ENCODE peak calls at places on chromosomes 5 and 9, in eight cellular contexts. W is spleen, Z is sigmoid colon, P is uterus, L is ascending aorta, V is heart right ventricle, E is neural progenitor cell, K is pancreas. A is an unnamed sample.

GRCh38 chr5:5017827-5018559 is 122.1 kb upstream of the ADAMTS16 start:
- DNase-seq in W (no peak), Z (no peak), P (no peak), L (no peak), V (no peak), E (no peak), K (no peak), A (no peak)

GRCh38 chr9:120742951-120743416 is 28.7 kb upstream of the MEGF9 start:
- DNase-seq in W (no peak), Z (no peak), P (no peak), L (no peak), V (no peak), E (peak; percentile 60), K (no peak), A (no peak)

GRCh38 chr5:56617998-56618397 is 197.4 kb upstream of the MAP3K1 start:
- DNase-seq in W (no peak), Z (no peak), P (no peak), L (no peak), V (no peak), E (no peak), K (no peak), A (no peak)

GRCh38 chr9:15642369-15642962 is 89.6 kb downstream of the CCDC171 start:
- DNase-seq in W (no peak), Z (no peak), P (no peak), L (no peak), V (no peak), E (peak; percentile 45), K (no peak), A (no peak)

GRCh38 chr5:72194846-72195245 is 87.6 kb downstream of the MAP1B start:
- DNase-seq in W (no peak), Z (no peak), P (no peak), L (no peak), V (no peak), E (no peak), K (no peak), A (no peak)

GRCh38 chr5:100562821-100563220 is 27.6 kb downstream of the FAM174A start:
- DNase-seq in W (no peak), Z (no peak), P (no peak), L (no peak), V (no peak), E (no peak), K (no peak), A (no peak)

GRCh38 chr9:77826621-77827020 is 178.5 kb upstream of the GNA14 start:
- DNase-seq in W (no peak), Z (no peak), P (no peak), L (no peak), V (no peak), E (no peak), K (no peak), A (no peak)

GRCh38 chr9:114424126-114424525 is 36.3 kb upstream of the AKNA start:
- DNase-seq in W (peak; percentile 45), Z (peak; percentile 45), P (no peak), L (no peak), V (no peak), E (no peak), K (no peak), A (no peak)

GRCh38 chr5:82336566-82337351 is 58.6 kb upstream of the RPS23 start:
- DNase-seq in W (no peak), Z (no peak), P (no peak), L (no peak), V (no peak), E (no peak), K (no peak), A (no peak)

GRCh38 chr9:2017459-2018161 is 2.5 kb downstream of the SMARCA2 start:
- DNase-seq in W (peak; percentile 98), Z (peak; percentile 88), P (peak; percentile 72), L (peak; percentile 91), V (peak; percentile 81), E (peak; percentile 65), K (peak; percentile 74), A (peak; percentile 80)

GRCh38 chr5:4941957-4942830 is 197.9 kb upstream of the ADAMTS16 start:
- DNase-seq in W (no peak), Z (no peak), P (no peak), L (no peak), V (no peak), E (peak; percentile 59), K (peak; percentile 34), A (no peak)

GRCh38 chr9:89051421-89051820 is 60.2 kb downstream of the S1PR3 start:
- DNase-seq in W (no peak), Z (no peak), P (no peak), L (no peak), V (no peak), E (no peak), K (no peak), A (no peak)

GRCh38 chr9:34343605-34344004 is 14.2 kb downstream of the NUDT2 start:
- DNase-seq in W (no peak), Z (peak; percentile 60), P (no peak), L (no peak), V (no peak), E (no peak), K (peak; percentile 45), A (no peak)

GRCh38 chr5:157348049-157348400 is 82.1 kb downstream of the CYFIP2 start:
- DNase-seq in W (no peak), Z (no peak), P (no peak), L (peak; percentile 18), V (no peak), E (no peak), K (no peak), A (no peak)

GRCh38 chr5:120361941-120362340 is 102.2 kb upstream of the PRR16 start:
- DNase-seq in W (no peak), Z (no peak), P (no peak), L (no peak), V (no peak), E (no peak), K (no peak), A (no peak)

GRCh38 chr5:6810641-6811405 is 97.6 kb downstream of the TENT4A start:
- DNase-seq in W (no peak), Z (no peak), P (no peak), L (no peak), V (no peak), E (no peak), K (no peak), A (no peak)

GRCh38 chr5:103446813-103447212 is 115.8 kb downstream of the NUDT12 start:
- DNase-seq in W (no peak), Z (no peak), P (no peak), L (no peak), V (no peak), E (no peak), K (no peak), A (no peak)

DNA sequence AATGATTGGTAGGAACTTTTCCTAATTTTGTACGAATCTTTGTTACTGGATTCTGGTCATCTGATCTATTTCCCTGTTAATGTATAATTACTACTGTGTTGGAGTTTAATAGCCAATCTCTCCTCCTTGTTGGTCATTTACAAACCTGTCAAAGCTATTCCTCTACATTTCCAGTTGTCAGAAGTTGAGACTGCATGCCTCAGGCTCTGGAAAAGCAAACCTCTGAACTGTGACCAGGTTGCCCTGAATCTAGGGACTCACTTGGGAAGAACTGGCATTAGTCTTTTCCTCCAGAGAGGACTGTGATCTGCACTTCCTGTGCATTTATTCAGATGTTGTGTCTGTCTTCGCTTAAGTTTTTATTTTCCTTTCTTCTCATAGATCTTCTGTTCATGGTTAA is 16.1 kb downstream of the PDLIM4 start:
- DNase-seq in W (no peak), Z (no peak), P (no peak), L (no peak), V (no peak), E (no peak), K (no peak), A (no peak)
- H3K27ac ChIP-seq in W (no peak overlapping the region), Z (peak overlapping the region; percentile 99), P (no peak overlapping the region), L (no peak overlapping the region), V (no peak overlapping the region), E (no peak overlapping the region), K (no peak overlapping the region), A (no peak overlapping the region)

DNA sequence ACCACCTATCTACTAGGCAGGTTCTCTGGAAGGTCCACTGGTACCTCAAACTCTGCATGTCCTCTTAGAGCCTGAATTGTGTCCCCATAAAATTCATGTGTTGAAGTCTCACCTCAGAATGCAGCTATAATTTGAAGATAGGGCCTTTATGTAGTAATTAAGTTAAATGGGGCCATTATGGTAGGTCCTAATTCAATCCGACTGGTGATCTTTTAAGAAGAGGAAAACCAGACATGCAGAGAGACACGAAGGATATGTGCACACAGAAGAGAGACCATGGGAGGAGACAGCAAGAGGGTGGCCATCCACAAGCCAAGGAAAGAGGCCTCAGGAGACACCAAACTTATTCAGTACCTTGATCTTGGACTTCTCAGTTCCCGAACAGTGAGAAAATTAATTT is 345.4 kb downstream of the ENC1 start:
- DNase-seq in W (no peak), Z (no peak), P (no peak), L (no peak), V (no peak), E (no peak), K (no peak), A (no peak)
- TF ChIP-seq CTCF in W (no peak), Z (no peak), P (no peak), L (no peak), V (no peak), E (no peak), K (no peak), A (no peak)

GRCh38 chr5:15009420-15009819 is 137.8 kb upstream of the ANKH start:
- DNase-seq in W (no peak), Z (no peak), P (no peak), L (no peak), V (no peak), E (no peak), K (no peak), A (no peak)

GRCh38 chr5:15012061-15012460 is 140.5 kb upstream of the ANKH start:
- DNase-seq in W (no peak), Z (no peak), P (no peak), L (no peak), V (no peak), E (no peak), K (no peak), A (no peak)

GRCh38 chr5:15010936-15011335 is 139.4 kb upstream of the ANKH start:
- DNase-seq in W (no peak), Z (no peak), P (no peak), L (no peak), V (no peak), E (no peak), K (no peak), A (no peak)

GRCh38 chr5:15013654-15014463 is 142.3 kb upstream of the ANKH start:
- DNase-seq in W (no peak), Z (no peak), P (no peak), L (no peak), V (no peak), E (peak; percentile 69), K (no peak), A (no peak)

GRCh38 chr5:15014809-15015208 is 143.2 kb upstream of the ANKH start:
- DNase-seq in W (no peak), Z (no peak), P (no peak), L (no peak), V (no peak), E (no peak), K (no peak), A (no peak)
- H3K9me3 ChIP-seq in W (no peaks in the 10 kb centered on the region), Z (no peaks in the 10 kb centered on the region), P (no peaks in the 10 kb centered on the region), L (no peaks in the 10 kb centered on the region), V (no peaks in the 10 kb centered on the region), E (no peaks in the 10 kb centered on the region), K (no peaks in the 10 kb centered on the region), A (no peaks in the 10 kb centered on the region)

DNA sequence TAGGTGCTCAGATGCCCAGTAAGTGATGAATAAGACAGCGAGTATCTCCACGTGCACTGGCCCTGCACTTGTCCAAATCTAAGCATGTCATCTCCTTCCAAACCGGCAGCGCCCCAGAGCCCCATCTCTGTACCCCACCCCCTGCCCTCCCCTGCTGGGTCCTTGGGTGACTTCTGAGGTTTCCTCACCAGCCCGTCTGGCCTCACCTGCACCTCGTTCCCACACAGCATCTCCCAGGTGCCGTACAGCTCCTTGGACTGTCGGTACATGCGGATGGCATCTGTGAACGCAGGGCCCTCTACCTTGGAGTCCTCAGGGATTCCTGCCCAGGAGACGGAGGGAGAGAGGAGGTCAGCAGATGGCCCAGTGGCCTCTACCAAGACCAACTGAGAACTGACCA is 66.3 kb downstream of the LRSAM1 start:
- DNase-seq in W (no peak), Z (no peak), P (no peak), L (no peak), V (no peak), E (no peak), K (no peak), A (no peak)
- H3K27ac ChIP-seq in W (no peak overlapping the region), Z (peak overlapping the region; percentile 87), P (no peak overlapping the region), L (no peak overlapping the region), V (no peak overlapping the region), E (no peak overlapping the region), K (no peak overlapping the region), A (no peak overlapping the region)